ENCODE peak calls at places on chromosomes 4 and X, in four cellular contexts. R is IMR-90, A is H1, E is H9. T is an unnamed sample.

GRCh38 chr4:14906805-14907204 is 95.5 kb upstream of the CPEB2 start:
- DNase-seq in R (no peak), E (no peak), A (no peak), T (no peak)

GRCh38 chr4:14513471-14513870 is 488.8 kb upstream of the CPEB2 start:
- DNase-seq in A (no peak), R (no peak), E (no peak), T (no peak)

GRCh38 chr4:101155859-101156430 is 191.4 kb downstream of the PPP3CA start:
- DNase-seq in A (no peak), R (no peak), E (no peak), T (no peak)

GRCh38 chrX:48493890-48494364 is 14.9 kb upstream of the PORCN start:
- DNase-seq in E (peak; percentile 64), A (peak; percentile 58), R (peak; percentile 38), T (peak; percentile 77)

GRCh38 chrX:139290310-139290709 is 240.2 kb upstream of the F9 start:
- DNase-seq in E (no peak), A (no peak), R (no peak), T (no peak)

GRCh38 chr4:56737666-56738065 is 56.6 kb upstream of the HOPX start:
- DNase-seq in E (no peak), A (no peak), R (no peak), T (no peak)

GRCh38 chrX:71111141-71111843 is at the start of gene IL2RG:
- DNase-seq in E (no peak), A (no peak), R (no peak), T (no peak)

GRCh38 chr4:184473515-184474260 is 662 bp downstream of the IRF2 start:
- DNase-seq in A (peak; percentile 67), E (no peak), R (peak; percentile 32), T (peak; percentile 67)

GRCh38 chr4:45732161-45732560 is 391.7 kb downstream of the GABRG1 start:
- DNase-seq in E (no peak), R (no peak), A (no peak), T (peak; percentile 85)

GRCh38 chrX:34487364-34487763 is 169.7 kb downstream of the TMEM47 start:
- DNase-seq in A (no peak), E (no peak), R (no peak), T (no peak)

GRCh38 chr4:155950461-155950860 is 3.2 kb downstream of the CTSO start:
- DNase-seq in E (no peak), R (no peak), A (no peak), T (no peak)

GRCh38 chr4:53150631-53151488 is 215.0 kb downstream of the SCFD2 start:
- DNase-seq in R (peak; percentile 36), A (no peak), E (no peak), T (no peak)

GRCh38 chr4:86380176-86380724 is 20.4 kb upstream of the MAPK10 start:
- DNase-seq in R (no peak), A (no peak), E (no peak), T (no peak)

GRCh38 chr4:8772499-8773123 is 99.0 kb downstream of the HMX1 start:
- DNase-seq in A (no peak), R (no peak), E (no peak), T (no peak)

GRCh38 chr4:174225247-174226054 is 58.0 kb downstream of the FBXO8 start:
- DNase-seq in E (no peak), A (no peak), R (no peak), T (no peak)

GRCh38 chr4:174228988-174229387 is 54.5 kb downstream of the FBXO8 start:
- DNase-seq in R (no peak), E (no peak), A (no peak), T (no peak)

GRCh38 chr4:174224550-174224949 is 58.9 kb downstream of the FBXO8 start:
- DNase-seq in A (no peak), R (no peak), E (no peak), T (no peak)

GRCh38 chr4:174230680-174231079 is 52.8 kb downstream of the FBXO8 start:
- DNase-seq in E (no peak), R (no peak), A (no peak), T (no peak)

DNA sequence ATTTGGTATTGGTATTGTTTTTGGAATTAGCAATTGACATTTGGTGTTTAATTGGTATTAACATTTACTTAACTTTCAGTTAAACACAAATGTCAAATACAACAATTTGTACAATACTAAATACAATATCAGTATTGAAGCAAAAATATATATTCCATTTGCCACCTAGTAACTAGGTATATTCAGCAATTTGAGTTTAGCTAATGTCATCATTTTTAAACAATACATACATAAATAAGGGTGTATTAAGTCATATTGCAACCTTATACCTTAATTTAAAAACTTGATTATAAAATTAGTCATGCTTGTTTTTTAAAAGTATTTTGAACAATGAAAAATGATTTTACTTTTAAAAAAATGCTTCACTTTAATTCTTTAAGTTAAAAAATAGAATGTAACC is 53.3 kb downstream of the FBXO8 start:
- DNase-seq in A (no peak), R (no peak), E (no peak), T (no peak)
- H4K5ac ChIP-seq in A (no peak overlapping the region), R (no peak overlapping the region), E (no peak overlapping the region), T (no peak overlapping the region)

GRCh38 chrX:1592128-1592862 is 891 bp downstream of the AKAP17A start:
- DNase-seq in E (peak; percentile 66), A (peak; percentile 49), R (peak; percentile 5), T (peak; percentile 69)
- H3K23ac ChIP-seq in E (no peak overlapping the region), A (no peak overlapping the region), R (no peak overlapping the region), T (peak overlapping the region; percentile 66)

GRCh38 chr4:168850016-168850415 is 160.0 kb downstream of the CBR4 start:
- DNase-seq in E (no peak), R (no peak), A (no peak), T (peak; percentile 40)
- H2BK120ac ChIP-seq in E (no peak overlapping the region), R (peak overlapping the region; percentile 49), A (no peak overlapping the region), T (no peak overlapping the region)

GRCh38 chrX:456925-457768 is 70.4 kb upstream of the PPP2R3B start:
- DNase-seq in R (no peak), E (no peak), A (no peak), T (no peak)
- H4K5ac ChIP-seq in R (no peak overlapping the region), E (no peak overlapping the region), A (no peak overlapping the region), T (no peak overlapping the region)

GRCh38 chr4:26871611-26872010 is 11.0 kb downstream of the STIM2 start:
- DNase-seq in E (no peak), R (peak; percentile 31), A (no peak), T (peak; percentile 88)

GRCh38 chr4:26874110-26874509 is 13.5 kb downstream of the STIM2 start:
- DNase-seq in A (no peak), E (no peak), R (no peak), T (no peak)

GRCh38 chr4:26870576-26871260 is 10.1 kb downstream of the STIM2 start:
- DNase-seq in E (no peak), A (no peak), R (no peak), T (peak; percentile 63)

GRCh38 chr4:26877417-26877816 is 16.8 kb downstream of the STIM2 start:
- DNase-seq in A (no peak), E (no peak), R (no peak), T (no peak)

DNA sequence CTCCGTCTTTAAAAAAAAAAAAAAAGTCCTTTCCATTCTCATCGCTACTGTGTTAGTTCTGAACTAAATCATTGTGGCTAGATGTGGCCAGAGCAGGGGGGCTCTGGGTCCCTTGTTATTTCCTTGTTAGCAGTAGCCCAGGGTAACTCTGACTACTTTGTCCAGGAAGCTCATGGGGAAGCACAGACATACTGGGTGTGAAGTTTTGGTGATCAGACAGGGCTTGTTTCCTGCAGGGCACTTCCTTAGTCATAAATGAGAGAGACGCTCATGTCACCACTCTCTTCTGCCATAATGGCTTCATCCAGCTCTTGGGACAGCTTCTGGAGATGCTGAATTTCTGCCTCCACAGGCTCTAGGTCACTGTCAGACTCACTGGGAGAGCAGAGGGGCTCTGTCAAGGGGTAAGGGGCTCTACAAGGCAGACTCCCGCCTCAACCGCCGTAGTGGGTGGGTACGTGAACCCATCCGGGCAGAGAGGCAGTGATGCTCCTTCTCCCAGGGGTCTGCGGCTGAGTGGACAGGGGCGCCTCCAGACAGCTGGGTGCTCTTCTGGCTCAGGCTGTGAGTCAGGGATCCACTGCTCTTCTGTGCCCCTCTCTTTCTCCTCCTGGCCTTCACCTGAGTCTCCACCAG is 12.9 kb downstream of the STIM2 start:
- DNase-seq in E (no peak), A (no peak), R (no peak), T (peak; percentile 47)
- H3K23ac ChIP-seq in E (no peak overlapping the region), A (no peak overlapping the region), R (no peak overlapping the region), T (no peak overlapping the region)

T was measured in mesendoderm.